ENCODE peak calls at places on chromosomes 11 and 22, in six cellular contexts. E is left colon, H is iris pigment epithelial cell, Z is T follicular helper cell, J is heart left ventricle, F is DMS 273 treated with DMSO at 0.1 percent for 48 hours. A is an unnamed sample.

GRCh38 chr11:95924414-95924760 is 480 bp upstream of the MTMR2 start:
- DNase-seq in J (no peak), F (no peak), H (no peak), E (no peak), Z (no peak), A (no peak)

GRCh38 chr11:64058494-64058893 is 22.8 kb downstream of the FLRT1 start:
- DNase-seq in H (no peak), Z (no peak), F (peak; percentile 55), J (peak; percentile 84), E (no peak), A (no peak)

GRCh38 chr11:94652735-94653284 is 85.6 kb downstream of the PIWIL4 start:
- DNase-seq in J (no peak), F (no peak), Z (no peak), E (no peak), H (no peak), A (no peak)

GRCh38 chr22:40385041-40385782 is 14.8 kb downstream of the SGSM3 start:
- DNase-seq in E (no peak), H (no peak), Z (peak; percentile 21), J (no peak), F (no peak), A (no peak)

GRCh38 chr22:32590556-32590955 is 115.9 kb downstream of the FBXO7 start:
- DNase-seq in Z (no peak), H (peak; percentile 35), J (no peak), E (no peak), F (no peak), A (no peak)

GRCh38 chr11:23520226-23520960 is 660.1 kb upstream of the CCDC179 start:
- DNase-seq in Z (no peak), E (no peak), J (no peak), F (no peak), H (no peak), A (no peak)

GRCh38 chr11:91822805-91823204 is 401.8 kb upstream of the FAT3 start:
- DNase-seq in E (no peak), F (no peak), Z (no peak), H (no peak), J (no peak), A (no peak)

GRCh38 chr22:35380013-35380412 is 883 bp upstream of the HMOX1 start:
- DNase-seq in J (no peak), Z (no peak), F (no peak), E (peak; percentile 37), H (peak; percentile 50), A (no peak)

GRCh38 chr11:117169726-117170125 is 8.8 kb upstream of the SIDT2 start:
- DNase-seq in H (no peak), J (no peak), E (no peak), F (no peak), Z (no peak), A (no peak)

GRCh38 chr11:125398994-125399638 is 96.9 kb downstream of the FEZ1 start:
- DNase-seq in E (no peak), Z (no peak), F (no peak), J (no peak), H (no peak), A (no peak)

GRCh38 chr11:61762798-61763197 is 10.4 kb downstream of the MYRF start:
- DNase-seq in Z (no peak), E (no peak), H (no peak), J (no peak), F (no peak), A (no peak)

GRCh38 chr11:114145166-114145695 is 85.7 kb downstream of the ZBTB16 start:
- DNase-seq in H (peak; percentile 75), J (no peak), Z (no peak), E (no peak), F (no peak), A (no peak)

GRCh38 chr11:75200051-75200450 is 40.5 kb upstream of the TPBGL start:
- DNase-seq in E (no peak), Z (no peak), H (no peak), J (no peak), F (no peak), A (no peak)

GRCh38 chr22:49936018-49936972 is 17.9 kb downstream of the CRELD2 start:
- DNase-seq in J (peak; percentile 97), E (peak; percentile 87), H (peak; percentile 88), F (no peak), Z (peak; percentile 86), A (peak; percentile 94)

GRCh38 chr11:102347526-102348331 is 715 bp downstream of the BIRC2 start:
- DNase-seq in Z (no peak), E (peak; percentile 25), F (no peak), J (peak; percentile 23), H (peak; percentile 46), A (no peak)

GRCh38 chr22:17201285-17201945 is 17.8 kb downstream of the ADA2 start:
- DNase-seq in H (peak; percentile 16), F (no peak), Z (no peak), E (no peak), J (no peak), A (no peak)

GRCh38 chr11:76526878-76527277 is 82.1 kb downstream of the EMSY start:
- DNase-seq in J (no peak), F (no peak), E (no peak), H (no peak), Z (no peak), A (no peak)

GRCh38 chr11:73363147-73363546 is 13.1 kb upstream of the RELT start:
- DNase-seq in Z (no peak), J (no peak), F (no peak), E (no peak), H (no peak), A (no peak)

GRCh38 chr11:114033572-114033971 is 25.9 kb upstream of the ZBTB16 start:
- DNase-seq in E (no peak), Z (no peak), F (no peak), J (no peak), H (no peak), A (no peak)

A was measured in effector memory CD4-positive, alpha-beta T cell.